ENCODE peak calls at places on chromosomes 13 and 19, in five cellular contexts. I is stimulated activated CD4-positive, alpha-beta T cell treated with anti-CD3 and anti-CD28 coated beads, Interleukin-4, amount 100 ng/mL, for 48 hours; N is GM10248; F is endodermal cell; J is ELF-1. Q is an unnamed sample.

GRCh38 chr13:112881656-112882554 is 87.1 kb upstream of the MCF2L start:
- DNase-seq in F (no peak), I (no peak), J (no peak), N (no peak), Q (no peak)

GRCh38 chr19:33064778-33065550 is at the start of gene RHPN2:
- DNase-seq in J (peak; percentile 67), I (peak; percentile 57), N (peak; percentile 92), F (peak; percentile 92), Q (peak; percentile 48)

GRCh38 chr19:47514151-47514868 is 553 bp downstream of the NAPA start:
- DNase-seq in N (no peak), I (no peak), J (no peak), F (no peak), Q (no peak)

GRCh38 chr19:36489920-36490415 is 607 bp upstream of the ZNF566 start:
- DNase-seq in N (peak; percentile 79), I (peak; percentile 49), J (peak; percentile 99), F (peak; percentile 95), Q (peak; percentile 68)

GRCh38 chr13:95323930-95324662 is 22.8 kb upstream of the ABCC4 start:
- DNase-seq in I (no peak), J (peak; percentile 70), N (no peak), F (no peak), Q (no peak)

GRCh38 chr13:73109288-73109899 is 50.6 kb downstream of the KLF5 start:
- DNase-seq in F (peak; percentile 51), I (no peak), N (no peak), J (no peak), Q (no peak)

GRCh38 chr13:29702912-29703351 is 107.4 kb upstream of the SLC7A1 start:
- DNase-seq in I (no peak), N (no peak), F (peak; percentile 79), J (peak; percentile 82), Q (no peak)

GRCh38 chr19:51777570-51778460 is 16.8 kb downstream of the FPR2 start:
- DNase-seq in N (peak; percentile 53), F (peak; percentile 81), I (peak; percentile 6), J (peak; percentile 82), Q (peak; percentile 70)

GRCh38 chr19:58307736-58308135 is 2.6 kb downstream of the ERVK3-1 start:
- DNase-seq in I (no peak), F (no peak), N (no peak), J (no peak), Q (no peak)

GRCh38 chr13:110716235-110716505 is 2.7 kb downstream of the ING1 start:
- DNase-seq in N (no peak), I (no peak), F (no peak), J (no peak), Q (no peak)

GRCh38 chr19:39752795-39753194 is 15.0 kb upstream of the CLC start:
- DNase-seq in F (no peak), I (no peak), N (no peak), J (no peak), Q (no peak)

GRCh38 chr19:999379-999719 is 870 bp upstream of the GRIN3B start:
- DNase-seq in I (no peak), J (no peak), F (no peak), N (no peak), Q (no peak)

GRCh38 chr13:100944791-100945345 is 270.3 kb upstream of the TMTC4 start:
- DNase-seq in J (no peak), I (no peak), N (no peak), F (no peak), Q (no peak)

GRCh38 chr13:23755040-23755439 is 134.2 kb downstream of the MIPEP start:
- DNase-seq in I (no peak), N (no peak), J (no peak), F (no peak), Q (no peak)

GRCh38 chr13:27968316-27969072 is 621 bp downstream of the CDX2 start:
- DNase-seq in I (no peak), J (peak; percentile 52), F (peak; percentile 85), N (peak; percentile 18), Q (no peak)

GRCh38 chr13:98044301-98044700 is 90.8 kb downstream of the IPO5 start:
- DNase-seq in F (peak; percentile 66), J (peak; percentile 43), I (no peak), N (no peak), Q (no peak)

GRCh38 chr19:29798783-29799182 is 13.0 kb upstream of the CCNE1 start:
- DNase-seq in J (no peak), N (no peak), F (no peak), I (no peak), Q (no peak)

GRCh38 chr19:50678323-50678722 is 29.1 kb downstream of the C19orf81 start:
- DNase-seq in I (no peak), F (no peak), J (no peak), N (no peak), Q (no peak)

GRCh38 chr13:44174769-44175425 is 198.7 kb upstream of the SERP2 start:
- DNase-seq in J (peak; percentile 88), N (no peak), I (no peak), F (peak; percentile 52), Q (no peak)

GRCh38 chr13:21826214-21827015 is 155.5 kb downstream of the FGF9 start:
- DNase-seq in F (no peak), I (no peak), J (no peak), N (no peak), Q (no peak)

GRCh38 chr19:36041831-36042230 is 9.2 kb upstream of the CLIP3 start:
- DNase-seq in J (peak; percentile 24), F (no peak), N (no peak), I (no peak), Q (no peak)

GRCh38 chr19:47228168-47228936 is 2.6 kb downstream of the BBC3 start:
- DNase-seq in N (no peak), J (peak; percentile 76), F (peak; percentile 80), I (no peak), Q (no peak)

GRCh38 chr19:2454199-2454961 is 2.4 kb downstream of the LMNB2 start:
- DNase-seq in F (no peak), J (peak; percentile 48), N (no peak), I (no peak), Q (no peak)

GRCh38 chr13:51297556-51297955 is 41.9 kb upstream of the SERPINE3 start:
- DNase-seq in I (no peak), J (peak; percentile 45), F (peak; percentile 59), N (no peak), Q (no peak)

GRCh38 chr19:5969476-5969875 is 8.5 kb downstream of the RANBP3 start:
- DNase-seq in I (no peak), J (peak; percentile 57), F (no peak), N (no peak), Q (no peak)

GRCh38 chr13:74305876-74306275 is 171.7 kb upstream of the KLF12 start:
- DNase-seq in I (no peak), F (peak; percentile 58), N (no peak), J (peak; percentile 10), Q (peak; percentile 3)

GRCh38 chr13:112573710-112574109 is 14.2 kb downstream of the TUBGCP3 start:
- DNase-seq in J (no peak), N (no peak), I (no peak), F (no peak), Q (no peak)

Q was measured in NCI-H2107.